ENCODE peak calls at places on chromosomes 2 and 18, in seven cellular contexts. E is neuronal stem cell, K is mesendoderm, Q is H9, Z is H1, M is trophoblast cell, T is IMR-90. W is an unnamed sample. For H3K27me3 and H3K4me1, the result is how much of the 10 kb centered on the place peaks cover.

GRCh38 chr2:45131587-45131986 is 122.3 kb upstream of the SIX2 start:
- DNase-seq in E (no peak), K (no peak), Q (no peak), Z (no peak), M (no peak), T (no peak), W (no peak)

GRCh38 chr2:149782566-149782965 is 195.0 kb upstream of the MMADHC start:
- DNase-seq in E (no peak), K (no peak), Q (no peak), Z (no peak), M (no peak), T (peak), W (no peak)

GRCh38 chr2:55010149-55010591 is 40.1 kb downstream of the RTN4 start:
- DNase-seq in E (no peak), K (peak), Q (no peak), Z (no peak), M (peak), T (peak), W (peak)

GRCh38 chr18:35463050-35463449 is 34.7 kb downstream of the INO80C start:
- DNase-seq in E (no peak), K (no peak), Q (no peak), Z (no peak), M (no peak), T (no peak), W (no peak)

GRCh38 chr2:20664431-20665260 is 2.3 kb upstream of the GDF7 start:
- DNase-seq in E (no peak), K (no peak), Q (peak), Z (no peak), M (no peak), T (no peak), W (no peak)

GRCh38 chr2:233424028-233424951 is 70.0 kb downstream of the DGKD start:
- DNase-seq in E (no peak), K (no peak), Q (no peak), Z (no peak), M (no peak), T (no peak), W (no peak)

GRCh38 chr2:41937921-41938708 is 109.7 kb upstream of the PKDCC start:
- DNase-seq in E (no peak), K (peak), Q (peak), Z (no peak), M (peak), T (peak), W (peak)

GRCh38 chr2:157427003-157427921 is 16.6 kb downstream of the CYTIP start:
- DNase-seq in E (no peak), K (no peak), Q (no peak), Z (no peak), M (no peak), T (no peak), W (no peak)

GRCh38 chr2:20225294-20226151 is 593 bp upstream of the SDC1 start:
- DNase-seq in E (peak), K (peak), Q (peak), Z (peak), M (no peak), T (peak), W (peak)

GRCh38 chr18:13159579-13159978 is 59.0 kb upstream of the LDLRAD4 start:
- DNase-seq in E (peak), K (peak), Q (peak), Z (no peak), M (peak), T (peak), W (peak)

GRCh38 chr18:57347784-57348183 is 4.6 kb upstream of the ST8SIA3 start:
- DNase-seq in E (no peak), K (no peak), Q (no peak), Z (no peak), M (no peak), T (no peak), W (no peak)

GRCh38 chr18:57352761-57353136 is 392 bp downstream of the ST8SIA3 start:
- DNase-seq in E (peak), K (peak), Q (peak), Z (no peak), M (no peak), T (no peak), W (no peak)

GRCh38 chr18:57352271-57352701 is at the start of gene ST8SIA3:
- DNase-seq in E (no peak), K (no peak), Q (no peak), Z (no peak), M (no peak), T (no peak), W (no peak)

GRCh38 chr18:57353940-57354461 is 1.6 kb downstream of the ST8SIA3 start:
- DNase-seq in E (peak), K (peak), Q (peak), Z (peak), M (peak), T (peak), W (peak)

DNA sequence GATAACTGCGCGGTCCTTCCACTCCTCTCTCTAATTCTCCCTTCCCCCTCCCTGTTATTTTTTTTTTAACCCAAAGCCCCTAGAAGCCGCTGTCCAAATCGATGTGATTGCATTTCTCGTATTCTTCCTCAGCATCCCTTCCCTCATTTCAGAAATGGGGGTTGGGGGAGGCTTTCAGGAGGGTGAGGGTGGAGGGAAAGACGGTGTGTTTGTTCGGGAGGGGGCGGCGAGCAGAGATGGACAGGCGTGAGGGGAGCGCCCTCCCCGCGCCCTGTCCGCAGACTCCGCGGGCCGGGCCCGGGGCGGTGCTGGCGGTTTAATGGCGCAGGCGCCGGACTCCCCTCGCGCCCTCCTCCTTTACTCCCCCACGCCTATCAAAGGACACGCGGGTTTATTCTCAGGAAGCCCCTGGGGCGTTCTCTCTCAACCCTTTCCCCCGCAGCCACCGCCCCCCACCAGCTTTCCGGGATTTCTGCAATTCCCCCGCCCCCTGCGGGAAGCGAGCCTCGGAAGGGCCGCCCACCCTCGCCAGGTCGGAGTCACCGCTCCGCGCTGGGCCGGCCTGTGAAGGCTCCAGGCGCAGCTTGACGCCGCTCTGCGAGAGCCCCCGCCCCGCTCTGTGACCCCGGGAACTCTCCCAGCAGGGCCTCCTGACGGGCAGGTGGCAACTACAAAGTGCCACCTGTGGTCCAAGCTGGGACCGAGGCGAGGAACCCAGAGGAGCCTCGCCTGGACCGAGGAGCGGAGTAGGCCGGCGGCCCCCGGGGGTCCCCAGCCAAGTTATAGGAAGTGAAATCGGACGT is 981 bp downstream of the ST8SIA3 start:
- DNase-seq in E (peak), K (peak), Q (no peak), Z (no peak), M (no peak), T (no peak), W (no peak)
- H3K27me3 ChIP-seq in E (under half), K (under half), Q (under half), Z (under half), M (under half), T (under half), W (under half)

GRCh38 chr18:48599391-48599790 is 60.6 kb downstream of the CTIF start:
- DNase-seq in E (no peak), K (no peak), Q (no peak), Z (no peak), M (no peak), T (peak), W (no peak)
- H2BK5ac ChIP-seq in E (no peak), K (no peak), Q (no peak), Z (no peak), M (no peak), T (peak), W (no peak)

GRCh38 chr2:189142893-189143759 is 36.4 kb downstream of the COL5A2 start:
- DNase-seq in E (peak), K (peak), Q (peak), Z (peak), M (peak), T (peak), W (peak)
- H3K4me1 ChIP-seq in E (under half), K (under half), Q (under half), Z (under half), M (under half), T (under half), W (under half)

DNA sequence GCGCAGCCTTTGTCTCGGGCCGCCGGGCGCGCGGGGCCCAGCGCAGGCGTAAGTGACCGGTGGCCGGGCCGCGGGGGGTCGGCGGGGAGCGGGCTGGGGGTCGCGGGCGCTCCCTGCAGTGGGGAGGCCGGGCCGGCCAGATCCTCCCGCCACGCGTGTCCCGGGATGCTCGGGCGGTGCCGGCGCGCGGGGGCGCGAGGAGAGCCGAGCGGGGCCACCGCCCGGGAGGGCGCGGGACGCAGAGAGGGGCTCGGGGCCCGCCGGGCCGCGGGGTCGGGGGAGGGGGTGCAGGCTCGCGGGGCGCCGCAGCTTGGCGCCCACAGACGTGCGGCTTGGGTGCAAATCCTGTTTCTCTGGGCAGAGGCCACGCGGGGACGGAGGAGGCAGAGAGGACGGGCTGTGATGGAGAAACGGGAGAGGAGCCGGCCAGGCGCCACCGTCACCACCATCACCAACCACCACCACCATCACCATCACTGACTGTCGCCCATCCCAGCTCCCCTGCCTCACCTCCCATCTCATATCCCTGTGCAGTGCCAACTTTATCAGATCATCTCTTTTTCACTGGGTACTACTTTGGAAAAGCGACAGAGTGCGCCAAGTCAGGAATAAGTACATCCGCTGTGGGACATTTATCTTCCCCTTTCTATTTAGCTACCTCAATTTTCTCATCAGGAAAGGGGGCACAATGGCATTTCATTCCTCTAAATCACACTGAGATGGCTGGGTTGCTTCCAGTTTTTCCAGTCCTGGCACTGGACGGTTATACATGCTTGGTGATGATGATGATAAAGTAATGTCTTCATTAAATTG is 97.2 kb upstream of the GPR45 start:
- DNase-seq in E (no peak), K (no peak), Q (no peak), Z (no peak), M (no peak), T (no peak), W (no peak)
- H3K27me3 ChIP-seq in E (under half), K (under half), Q (under half), Z (under half), M (under half), T (under half), W (under half)

GRCh38 chr18:21314721-21315120 is 72.7 kb downstream of the GREB1L start:
- DNase-seq in E (no peak), K (no peak), Q (no peak), Z (no peak), M (no peak), T (no peak), W (no peak)
- H2BK5ac ChIP-seq in E (no peak), K (no peak), Q (no peak), Z (no peak), M (no peak), T (no peak), W (no peak)

DNA sequence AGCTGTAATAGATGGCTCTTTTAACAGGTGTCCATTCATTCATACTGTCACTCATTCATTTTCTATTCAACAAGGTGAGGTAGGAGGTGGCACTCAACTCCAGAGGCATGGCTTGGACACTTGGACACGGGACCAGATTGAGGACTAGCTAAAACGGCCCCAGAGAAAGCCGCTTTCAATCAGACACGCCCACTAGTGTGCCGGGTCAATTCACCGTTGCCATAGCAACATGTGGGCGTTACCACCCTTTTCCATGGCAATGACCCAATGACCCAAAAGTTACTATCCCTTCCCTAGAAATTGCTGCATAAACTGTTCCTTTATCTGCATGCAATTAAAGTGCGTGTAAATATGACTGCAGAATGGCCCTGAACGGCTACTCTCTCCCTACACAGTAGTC is 49.2 kb upstream of the LGALSL start:
- DNase-seq in E (peak), K (peak), Q (peak), Z (no peak), M (no peak), T (no peak), W (peak)
- H3K4me1 ChIP-seq in E (under half), K (under half), Q (under half), Z (under half), M (under half), T (under half), W (under half)

GRCh38 chr2:219442206-219443015 is 7.8 kb downstream of the SPEG start:
- DNase-seq in E (no peak), K (no peak), Q (no peak), Z (no peak), M (no peak), T (no peak), W (no peak)
- H3K27me3 ChIP-seq in E (under half), K (under half), Q (under half), Z (under half), M (under half), T (under half), W (under half)

GRCh38 chr2:70852824-70853223 is 17.2 kb upstream of the CD207 start:
- DNase-seq in E (no peak), K (no peak), Q (no peak), Z (no peak), M (no peak), T (no peak), W (no peak)

GRCh38 chr2:70854416-70854815 is 18.8 kb upstream of the CD207 start:
- DNase-seq in E (no peak), K (no peak), Q (no peak), Z (no peak), M (no peak), T (no peak), W (no peak)

GRCh38 chr2:70855679-70856078 is 20.1 kb upstream of the CD207 start:
- DNase-seq in E (no peak), K (no peak), Q (no peak), Z (no peak), M (no peak), T (peak), W (no peak)

GRCh38 chr2:70851704-70852103 is 16.1 kb upstream of the CD207 start:
- DNase-seq in E (no peak), K (no peak), Q (no peak), Z (no peak), M (no peak), T (no peak), W (no peak)

DNA sequence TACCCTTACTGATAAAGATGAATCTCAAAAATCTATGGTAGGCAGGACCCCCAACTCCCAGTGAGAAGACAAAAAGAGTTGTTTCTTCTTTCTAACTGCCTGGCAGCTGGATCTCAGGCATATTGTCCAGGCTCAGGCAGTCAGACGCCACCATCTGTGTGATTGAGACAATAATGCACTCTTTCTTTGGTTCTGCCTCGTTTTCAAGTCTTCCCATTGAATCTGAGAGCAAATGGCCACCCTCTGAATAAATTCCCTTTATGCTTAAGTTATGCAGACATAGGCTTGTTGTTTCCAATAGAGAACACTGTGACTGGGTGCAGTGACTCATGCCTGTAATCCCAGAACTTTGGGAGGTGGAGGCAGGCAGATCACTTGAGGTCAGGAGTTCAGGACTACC is 15.3 kb upstream of the CD207 start:
- DNase-seq in E (no peak), K (no peak), Q (no peak), Z (no peak), M (no peak), T (no peak), W (no peak)
- H2BK5ac ChIP-seq in E (no peak), K (no peak), Q (no peak), Z (no peak), M (no peak), T (no peak), W (no peak)

GRCh38 chr2:86821306-86821705 is 30.6 kb upstream of the CD8A start:
- DNase-seq in E (no peak), K (no peak), Q (no peak), Z (no peak), M (no peak), T (no peak), W (no peak)

GRCh38 chr2:86825020-86825727 is 34.5 kb upstream of the CD8A start:
- DNase-seq in E (no peak), K (no peak), Q (no peak), Z (no peak), M (no peak), T (no peak), W (no peak)

GRCh38 chr2:86822668-86823067 is 32.0 kb upstream of the CD8A start:
- DNase-seq in E (no peak), K (no peak), Q (no peak), Z (no peak), M (no peak), T (no peak), W (no peak)

GRCh38 chr2:86821842-86822241 is 31.1 kb upstream of the CD8A start:
- DNase-seq in E (no peak), K (no peak), Q (no peak), Z (no peak), M (no peak), T (no peak), W (no peak)

DNA sequence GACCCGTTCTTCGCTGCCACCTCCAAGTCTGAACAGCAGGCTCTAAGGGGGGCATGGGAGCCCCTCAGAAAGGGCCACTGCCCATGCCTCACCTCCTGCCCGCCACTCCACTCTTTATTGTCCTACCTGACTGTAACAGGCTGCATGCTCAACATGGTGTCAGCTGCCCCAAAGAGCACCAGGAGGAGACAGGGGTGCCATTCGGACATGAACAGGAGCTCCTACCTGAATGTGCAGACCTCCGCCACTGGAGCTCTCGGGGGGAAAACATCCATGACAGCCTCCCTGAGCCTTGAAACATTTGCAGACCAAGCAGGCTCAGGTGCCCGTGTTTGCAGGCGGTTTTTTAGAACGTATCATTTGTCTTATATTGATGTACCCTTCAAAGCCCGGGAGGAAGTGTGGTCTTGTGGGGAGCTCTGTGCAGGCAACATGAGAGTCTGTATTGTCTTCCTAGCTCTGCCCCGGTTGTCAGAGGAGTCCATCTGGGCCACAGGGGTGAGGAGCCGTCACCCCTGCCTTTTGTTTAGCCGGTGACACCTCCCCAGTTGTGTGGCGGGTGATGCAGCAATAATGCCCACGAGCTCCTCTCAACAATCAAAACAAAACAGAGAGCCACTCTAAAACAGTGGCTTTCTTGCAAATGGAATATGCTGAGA is 35.1 kb upstream of the CD8A start:
- DNase-seq in E (no peak), K (no peak), Q (no peak), Z (no peak), M (no peak), T (no peak), W (no peak)
- H3K4me1 ChIP-seq in E (under half), K (under half), Q (under half), Z (under half), M (under half), T (under half), W (under half)

W was measured in mesenchymal stem cell.